ENCODE peak calls at places on chromosomes 6 and 20, in six cellular contexts. D is mucosa of descending colon, N is BJ, W is psoas muscle, X is GM06990, O is testis. A is an unnamed sample.
A peak's percentile ranks its signal among the peaks of the same experiment; 100 is the strongest.

GRCh38 chr6:157150076-157150475 is 173.2 kb downstream of the TMEM242 start:
- DNase-seq in D (no peak), N (no peak), W (no peak), X (no peak), O (no peak), A (no peak)

GRCh38 chr6:126963077-126963809 is 155.2 kb upstream of the RSPO3 start:
- DNase-seq in D (no peak), N (no peak), W (no peak), X (no peak), O (no peak), A (no peak)

GRCh38 chr6:169976301-169977081 is 225.1 kb downstream of the ERMARD start:
- DNase-seq in D (no peak), N (no peak), W (no peak), X (no peak), O (no peak), A (no peak)

GRCh38 chr6:15551798-15552197 is 111.0 kb downstream of the DTNBP1 start:
- DNase-seq in D (no peak), N (no peak), W (no peak), X (no peak), O (no peak), A (no peak)

GRCh38 chr6:48512396-48512795 is 401.4 kb upstream of the PTCHD4 start:
- DNase-seq in D (no peak), N (no peak), W (no peak), X (no peak), O (no peak), A (no peak)

GRCh38 chr6:167151648-167152047 is 6.1 kb downstream of the GPR31 start:
- DNase-seq in D (no peak), N (no peak), W (no peak), X (peak; percentile 49), O (no peak), A (no peak)

GRCh38 chr6:5152417-5152816 is 67.3 kb downstream of the PPP1R3G start:
- DNase-seq in D (no peak), N (no peak), W (no peak), X (no peak), O (no peak), A (no peak)

GRCh38 chr6:13101985-13102384 is 226.4 kb downstream of the TBC1D7 start:
- DNase-seq in D (no peak), N (no peak), W (no peak), X (no peak), O (no peak), A (no peak)

GRCh38 chr6:25278914-25279747 is at the start of gene CARMIL1:
- DNase-seq in D (peak; percentile 94), N (no peak), W (peak; percentile 82), X (peak; percentile 69), O (peak; percentile 87), A (peak; percentile 64)

DNA sequence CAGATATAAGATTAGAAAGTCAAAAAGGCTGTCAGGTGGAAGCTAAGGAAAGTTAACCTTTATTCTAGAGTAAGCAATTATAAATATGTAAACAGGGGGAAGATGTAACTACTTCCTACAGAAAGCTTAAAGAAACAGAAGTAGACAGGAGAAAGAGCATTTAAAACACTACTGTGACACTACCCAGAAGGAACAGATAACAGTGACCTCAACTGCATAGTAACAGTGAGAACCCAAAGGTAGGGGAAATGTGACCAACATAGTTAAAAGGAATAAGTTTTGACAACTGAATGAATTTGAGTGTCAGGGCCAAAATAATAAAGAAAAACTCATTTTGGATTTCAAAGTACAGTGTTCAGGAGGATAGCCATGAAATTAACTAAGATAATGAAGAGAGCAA is 43.5 kb downstream of the IBTK start:
- DNase-seq in D (no peak), N (no peak), W (no peak), X (no peak), O (no peak), A (no peak)
- H3K36me3 ChIP-seq in D (peaks cover 11% of the 10 kb centered on the region), N (no peaks in the 10 kb centered on the region), W (peaks cover 79% of the 10 kb centered on the region), X (peaks cover 2% of the 10 kb centered on the region), O (no peaks in the 10 kb centered on the region), A (peaks cover 2% of the 10 kb centered on the region)

GRCh38 chr6:117711369-117711768 is 36.1 kb downstream of the NUS1 start:
- DNase-seq in D (no peak), N (no peak), W (no peak), X (no peak), O (no peak), A (no peak)

DNA sequence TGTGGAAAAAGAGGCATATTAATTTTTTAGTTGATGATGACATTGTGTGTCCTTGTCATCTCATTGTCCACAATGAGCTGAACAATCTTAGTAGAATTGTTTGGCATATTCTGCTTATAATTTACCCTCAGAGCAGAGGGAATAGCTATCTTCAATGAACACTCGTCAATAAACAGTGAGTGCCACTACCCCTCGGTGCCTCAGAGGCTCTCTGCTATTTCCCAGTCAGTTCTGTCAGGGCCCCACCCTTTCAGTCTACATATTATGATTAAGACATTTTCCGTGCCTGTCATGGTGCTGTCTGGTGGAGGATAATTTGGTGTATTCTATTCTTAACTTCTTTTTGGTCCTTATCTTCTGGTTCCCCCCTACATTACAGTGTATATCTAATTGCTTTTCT is 31.2 kb downstream of the NUS1 start:
- DNase-seq in D (no peak), N (no peak), W (no peak), X (no peak), O (no peak), A (no peak)
- H3K36me3 ChIP-seq in D (no peaks in the 10 kb centered on the region), N (peaks cover 9% of the 10 kb centered on the region), W (peaks cover 51% of the 10 kb centered on the region), X (peaks cover 2% of the 10 kb centered on the region), O (no peaks in the 10 kb centered on the region), A (no peaks in the 10 kb centered on the region)

DNA sequence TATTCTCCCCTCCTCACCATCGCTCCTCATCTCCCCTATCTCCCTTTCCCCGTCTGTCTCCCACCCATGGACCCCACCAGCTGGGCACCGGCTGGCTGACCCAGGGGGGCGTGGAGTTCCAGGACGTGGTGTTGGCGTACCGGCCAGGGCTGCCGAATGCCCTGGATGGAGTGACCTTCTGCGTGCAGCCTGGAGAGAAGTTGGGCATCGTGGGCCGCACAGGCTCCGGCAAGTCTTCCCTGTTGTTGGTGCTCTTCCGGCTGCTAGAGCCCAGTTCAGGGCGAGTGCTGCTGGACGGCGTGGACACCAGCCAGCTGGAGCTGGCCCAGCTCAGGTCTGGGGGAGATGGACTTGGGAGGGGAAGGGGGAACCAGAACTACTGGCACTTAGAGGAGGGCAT is 7.7 kb downstream of the DLK2 start:
- DNase-seq in D (no peak), N (no peak), W (no peak), X (no peak), O (no peak), A (no peak)
- H3K36me3 ChIP-seq in D (peaks cover 3% of the 10 kb centered on the region), N (peaks cover 48% of the 10 kb centered on the region), W (peaks cover 98% of the 10 kb centered on the region), X (peaks cover 58% of the 10 kb centered on the region), O (no peaks in the 10 kb centered on the region), A (peaks cover 98% of the 10 kb centered on the region)

GRCh38 chr6:30647039-30647801 is at the start of gene C6orf136:
- DNase-seq in D (peak; percentile 78), N (peak; percentile 54), W (peak; percentile 84), X (peak; percentile 92), O (peak; percentile 77), A (peak; percentile 14)
- H3K36me3 ChIP-seq in D (no peaks in the 10 kb centered on the region), N (peaks cover 2% of the 10 kb centered on the region), W (peaks cover 62% of the 10 kb centered on the region), X (peaks cover 12% of the 10 kb centered on the region), O (no peaks in the 10 kb centered on the region), A (peaks cover 9% of the 10 kb centered on the region)

GRCh38 chr6:128076843-128077242 is 176.0 kb upstream of the THEMIS start:
- DNase-seq in D (no peak), N (no peak), W (no peak), X (no peak), O (no peak), A (no peak)

GRCh38 chr6:128073389-128073788 is 172.5 kb upstream of the THEMIS start:
- DNase-seq in D (no peak), N (no peak), W (no peak), X (no peak), O (no peak), A (no peak)

GRCh38 chr6:128074561-128074960 is 173.7 kb upstream of the THEMIS start:
- DNase-seq in D (no peak), N (no peak), W (no peak), X (no peak), O (no peak), A (no peak)

GRCh38 chr6:128079026-128079425 is 178.2 kb upstream of the THEMIS start:
- DNase-seq in D (no peak), N (no peak), W (no peak), X (no peak), O (no peak), A (no peak)

DNA sequence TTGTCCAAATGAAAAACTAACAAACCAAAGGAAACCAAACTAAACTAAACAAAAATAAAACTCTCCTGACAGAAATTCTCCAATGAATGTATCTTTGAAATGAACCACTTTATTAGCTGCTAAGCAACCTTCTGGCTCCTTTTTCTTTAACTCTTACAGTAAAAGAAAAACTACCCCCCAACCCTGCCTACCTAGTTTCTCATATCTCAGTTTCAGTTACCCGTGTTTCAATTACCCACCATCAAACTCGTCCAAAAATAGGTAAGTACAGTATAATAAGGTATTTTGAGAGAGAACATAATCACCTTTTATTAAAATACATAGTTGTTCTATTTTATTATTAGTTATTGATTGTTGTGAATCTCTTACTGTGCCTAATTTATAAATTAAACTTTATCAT is 177.4 kb upstream of the THEMIS start:
- DNase-seq in D (no peak), N (no peak), W (no peak), X (no peak), O (no peak), A (no peak)
- H3K36me3 ChIP-seq in D (no peaks in the 10 kb centered on the region), N (no peaks in the 10 kb centered on the region), W (peaks cover 16% of the 10 kb centered on the region), X (no peaks in the 10 kb centered on the region), O (no peaks in the 10 kb centered on the region), A (no peaks in the 10 kb centered on the region)

DNA sequence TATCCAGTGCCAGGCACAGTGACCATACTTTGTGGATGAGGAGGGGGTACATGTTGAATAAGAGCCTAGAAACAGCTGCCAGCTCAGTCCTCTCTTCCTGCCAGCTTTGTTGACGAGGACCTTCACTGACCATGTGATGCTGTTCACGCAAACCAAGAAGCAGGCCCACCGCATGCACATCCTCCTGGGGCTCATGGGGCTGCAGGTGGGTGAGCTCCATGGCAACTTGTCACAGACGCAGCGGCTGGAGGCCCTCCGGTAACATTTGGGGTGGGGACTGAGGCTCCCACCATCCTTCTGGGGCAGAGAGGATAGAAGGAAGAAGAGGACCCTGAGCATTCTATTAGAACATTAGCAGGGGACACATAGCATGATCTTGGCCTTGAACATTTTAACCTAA is 15.6 kb downstream of the DDX27 start:
- DNase-seq in D (no peak), N (no peak), W (no peak), X (no peak), O (no peak), A (no peak)
- H3K36me3 ChIP-seq in D (peaks cover 20% of the 10 kb centered on the region), N (peaks cover 32% of the 10 kb centered on the region), W (peaks cover 96% of the 10 kb centered on the region), X (peaks cover 45% of the 10 kb centered on the region), O (no peaks in the 10 kb centered on the region), A (peaks cover 50% of the 10 kb centered on the region)

DNA sequence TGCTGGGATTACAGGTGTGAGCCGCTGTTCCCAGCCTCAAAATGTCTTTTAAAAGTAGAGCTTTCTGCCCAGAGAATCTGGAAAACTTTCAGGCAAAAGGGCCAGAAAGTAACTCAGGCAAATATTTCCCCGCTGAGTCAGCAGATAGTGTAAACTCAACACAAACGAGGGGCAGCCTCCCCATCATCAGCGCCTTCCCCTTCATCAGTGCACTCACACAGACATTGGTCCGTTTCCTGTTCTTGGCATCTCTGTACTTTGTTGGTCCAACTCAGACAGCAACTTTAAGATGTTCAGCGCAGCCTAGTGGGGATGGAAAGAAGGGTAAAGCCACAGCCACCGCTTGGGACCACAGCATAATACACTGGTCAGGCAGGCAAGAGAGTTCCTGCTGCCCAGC is 69.5 kb downstream of the CSE1L start:
- DNase-seq in D (no peak), N (no peak), W (no peak), X (no peak), O (no peak), A (no peak)
- H3K36me3 ChIP-seq in D (peaks cover 8% of the 10 kb centered on the region), N (peaks cover 34% of the 10 kb centered on the region), W (peaks cover 88% of the 10 kb centered on the region), X (peaks cover 35% of the 10 kb centered on the region), O (no peaks in the 10 kb centered on the region), A (peaks cover 21% of the 10 kb centered on the region)

A was measured in tibial nerve.